ENCODE peak calls at places on chromosomes 7 and 10, in eight cellular contexts. B, F, X, C, T, L, O and U are unnamed samples.
A peak's percentile ranks its signal among the peaks of the same experiment; 100 is the strongest.

GRCh38 chr10:34768261-34768971 is 46.7 kb downstream of the PARD3 start:
- DNase-seq in B (no peak), F (peak; percentile 99), X (no peak), C (peak; percentile 21), T (no peak), L (peak; percentile 86), O (peak; percentile 87), U (no peak)

GRCh38 chr7:152871678-152872060 is 112.1 kb downstream of the ACTR3B start:
- DNase-seq in B (no peak), F (no peak), X (no peak), C (no peak), T (no peak), L (no peak), O (no peak), U (no peak)

GRCh38 chr7:42685911-42686310 is 226.0 kb downstream of the C7orf25 start:
- DNase-seq in B (no peak), F (no peak), X (no peak), C (no peak), T (no peak), L (no peak), O (no peak), U (no peak)

GRCh38 chr10:48446785-48447184 is 140.3 kb downstream of the MAPK8 start:
- DNase-seq in B (no peak), F (no peak), X (no peak), C (no peak), T (peak; percentile 4), L (no peak), O (no peak), U (no peak)

GRCh38 chr10:68242051-68242450 is 10.1 kb upstream of the ATOH7 start:
- DNase-seq in B (no peak), F (no peak), X (no peak), C (no peak), T (no peak), L (peak; percentile 30), O (no peak), U (no peak)

GRCh38 chr7:156747718-156748117 is 107.1 kb downstream of the RNF32 start:
- DNase-seq in B (no peak), F (no peak), X (no peak), C (no peak), T (no peak), L (no peak), O (no peak), U (peak; percentile 80)

GRCh38 chr10:30073045-30073766 is 13.8 kb upstream of the JCAD start:
- DNase-seq in B (no peak), F (no peak), X (no peak), C (no peak), T (no peak), L (no peak), O (no peak), U (no peak)

GRCh38 chr10:72086466-72087391 is 1.6 kb downstream of the SPOCK2 start:
- DNase-seq in B (peak; percentile 81), F (no peak), X (no peak), C (peak; percentile 19), T (peak; percentile 43), L (peak; percentile 13), O (no peak), U (peak; percentile 27)

GRCh38 chr7:29798422-29798821 is 7.9 kb upstream of the WIPF3 start:
- DNase-seq in B (no peak), F (no peak), X (no peak), C (no peak), T (no peak), L (no peak), O (no peak), U (no peak)

GRCh38 chr10:28545967-28546644 is 13.2 kb downstream of the WAC start:
- DNase-seq in B (no peak), F (no peak), X (no peak), C (no peak), T (no peak), L (no peak), O (no peak), U (no peak)
- H3K9ac ChIP-seq in B (no peak overlapping the region), F (no peak overlapping the region), X (no peak overlapping the region), C (no peak overlapping the region), T (no peak overlapping the region), L (no peak overlapping the region), O (no peak overlapping the region), U (no peak overlapping the region)

GRCh38 chr7:149527414-149527813 is 29.8 kb upstream of the ZNF746 start:
- DNase-seq in B (no peak), F (no peak), X (no peak), C (no peak), T (no peak), L (no peak), O (no peak), U (no peak)
- H3K9me3 ChIP-seq in B (peaks cover 51% of the 10 kb centered on the region), F (peaks cover 30% of the 10 kb centered on the region), X (peaks cover 62% of the 10 kb centered on the region), C (peaks cover 29% of the 10 kb centered on the region), T (peaks cover 34% of the 10 kb centered on the region), L (no peaks in the 10 kb centered on the region), O (peaks cover 5% of the 10 kb centered on the region), U (peaks cover 45% of the 10 kb centered on the region)

GRCh38 chr7:45891462-45892402 is 3.4 kb downstream of the IGFBP1 start:
- DNase-seq in B (no peak), F (no peak), X (no peak), C (no peak), T (no peak), L (no peak), O (no peak), U (no peak)

GRCh38 chr7:45893996-45894664 is 5.8 kb downstream of the IGFBP1 start:
- DNase-seq in B (no peak), F (no peak), X (no peak), C (no peak), T (no peak), L (no peak), O (no peak), U (no peak)

GRCh38 chr7:45892407-45893035 is 4.2 kb downstream of the IGFBP1 start:
- DNase-seq in B (no peak), F (no peak), X (no peak), C (no peak), T (no peak), L (no peak), O (no peak), U (peak; percentile 18)

GRCh38 chr7:45894665-45895062 is 6.4 kb downstream of the IGFBP1 start:
- DNase-seq in B (no peak), F (no peak), X (no peak), C (no peak), T (no peak), L (no peak), O (no peak), U (no peak)

GRCh38 chr7:45893374-45893995 is 5.2 kb downstream of the IGFBP1 start:
- DNase-seq in B (no peak), F (no peak), X (no peak), C (no peak), T (no peak), L (no peak), O (no peak), U (no peak)
- H3K9ac ChIP-seq in B (no peak overlapping the region), F (no peak overlapping the region), X (no peak overlapping the region), C (no peak overlapping the region), T (no peak overlapping the region), L (no peak overlapping the region), O (no peak overlapping the region), U (no peak overlapping the region)

DNA sequence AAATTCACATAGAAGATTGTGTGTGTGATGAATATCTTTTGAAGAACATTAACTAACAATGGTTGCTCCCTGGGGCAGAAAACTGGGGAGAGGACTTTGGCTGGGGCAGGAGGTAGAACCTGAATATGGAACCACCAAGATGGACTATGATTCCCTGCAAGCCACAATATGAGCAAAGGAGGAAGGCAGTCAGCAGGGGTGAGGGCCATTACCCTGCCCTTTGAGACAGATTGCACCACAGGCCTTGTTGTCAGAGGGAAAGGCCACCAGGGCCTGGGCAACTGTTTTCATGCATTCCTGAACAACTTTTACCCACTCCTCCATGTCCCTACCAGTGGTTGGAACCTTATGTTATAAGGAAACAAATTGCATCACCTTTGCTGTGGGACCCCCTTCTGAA is 670.1 kb upstream of the POM121L12 start:
- DNase-seq in B (no peak), F (no peak), X (no peak), C (no peak), T (no peak), L (no peak), O (no peak), U (no peak)
- H3K9me3 ChIP-seq in B (no peaks in the 10 kb centered on the region), F (no peaks in the 10 kb centered on the region), X (peaks cover 5% of the 10 kb centered on the region), C (peaks cover 3% of the 10 kb centered on the region), T (no peaks in the 10 kb centered on the region), L (no peaks in the 10 kb centered on the region), O (no peaks in the 10 kb centered on the region), U (peaks cover 27% of the 10 kb centered on the region)

GRCh38 chr7:604884-605531 is 85.4 kb upstream of the PDGFA start:
- DNase-seq in B (no peak), F (no peak), X (no peak), C (no peak), T (no peak), L (no peak), O (no peak), U (no peak)
- H3K9ac ChIP-seq in B (no peak overlapping the region), F (no peak overlapping the region), X (no peak overlapping the region), C (no peak overlapping the region), T (peak overlapping the region; percentile 65), L (no peak overlapping the region), O (no peak overlapping the region), U (no peak overlapping the region)

GRCh38 chr7:63040966-63041610 is 957.6 kb upstream of the ZNF722 start:
- DNase-seq in B (no peak), F (no peak), X (no peak), C (no peak), T (no peak), L (no peak), O (no peak), U (no peak)
- H3K9me3 ChIP-seq in B (peaks cover 98% of the 10 kb centered on the region), F (no peaks in the 10 kb centered on the region), X (peaks cover 24% of the 10 kb centered on the region), C (peaks cover 55% of the 10 kb centered on the region), T (peaks cover 31% of the 10 kb centered on the region), L (no peaks in the 10 kb centered on the region), O (no peaks in the 10 kb centered on the region), U (peaks cover 98% of the 10 kb centered on the region)

GRCh38 chr7:6284055-6284400 is 11.6 kb upstream of the CYTH3 start:
- DNase-seq in B (no peak), F (peak; percentile 86), X (peak; percentile 69), C (no peak), T (no peak), L (peak; percentile 67), O (no peak), U (no peak)

GRCh38 chr7:6279937-6280336 is 7.5 kb upstream of the CYTH3 start:
- DNase-seq in B (no peak), F (no peak), X (no peak), C (no peak), T (no peak), L (no peak), O (no peak), U (no peak)

GRCh38 chr7:6288270-6288860 is 15.9 kb upstream of the CYTH3 start:
- DNase-seq in B (no peak), F (no peak), X (no peak), C (no peak), T (no peak), L (no peak), O (no peak), U (no peak)

GRCh38 chr7:6286486-6286885 is 14.1 kb upstream of the CYTH3 start:
- DNase-seq in B (no peak), F (no peak), X (no peak), C (no peak), T (no peak), L (peak; percentile 80), O (no peak), U (no peak)

GRCh38 chr7:6284461-6285360 is 12.3 kb upstream of the CYTH3 start:
- DNase-seq in B (no peak), F (peak; percentile 90), X (no peak), C (no peak), T (no peak), L (no peak), O (peak; percentile 29), U (peak; percentile 27)
- H3K9ac ChIP-seq in B (no peak overlapping the region), F (peak overlapping the region; percentile 49), X (no peak overlapping the region), C (no peak overlapping the region), T (no peak overlapping the region), L (peak overlapping the region; percentile 91), O (no peak overlapping the region), U (no peak overlapping the region)

GRCh38 chr7:158270856-158271413 is 316.7 kb downstream of the PTPRN2 start:
- DNase-seq in B (no peak), F (no peak), X (no peak), C (no peak), T (no peak), L (no peak), O (no peak), U (no peak)
- H3K9me3 ChIP-seq in B (no peaks in the 10 kb centered on the region), F (no peaks in the 10 kb centered on the region), X (no peaks in the 10 kb centered on the region), C (peaks cover 58% of the 10 kb centered on the region), T (no peaks in the 10 kb centered on the region), L (no peaks in the 10 kb centered on the region), O (no peaks in the 10 kb centered on the region), U (no peaks in the 10 kb centered on the region)